ENCODE peak calls at places on chromosomes 6 and 20, in five cellular contexts. B is prostate gland; G is stimulated activated CD4-positive, alpha-beta T cell treated with anti-CD3 and anti-CD28 coated beads, Interleukin-1b, Interleukin-23, amount 100 ng/mL, for 24 hours; I is HT1080; W is aorta. P is an unnamed sample.

GRCh38 chr20:4736875-4737274 is 15.2 kb downstream of the PRND start:
- DNase-seq in I (no peak), B (no peak), W (no peak), G (no peak), P (no peak)

GRCh38 chr20:41329435-41330342 is 10.9 kb upstream of the LPIN3 start:
- DNase-seq in B (peak; percentile 33), W (peak; percentile 93), G (peak; percentile 43), I (peak; percentile 99), P (peak; percentile 98)

GRCh38 chr6:35312076-35312762 is 14.6 kb downstream of the DEF6 start:
- DNase-seq in B (no peak), I (no peak), G (no peak), W (no peak), P (no peak)

GRCh38 chr6:114087496-114087895 is 116.5 kb upstream of the HDAC2 start:
- DNase-seq in B (no peak), W (no peak), G (no peak), I (peak; percentile 19), P (no peak)

GRCh38 chr6:6285679-6286078 is 34.8 kb downstream of the F13A1 start:
- DNase-seq in I (no peak), G (no peak), B (no peak), W (no peak), P (no peak)

GRCh38 chr6:18166314-18167007 is 11.2 kb downstream of the KDM1B start:
- DNase-seq in B (no peak), W (no peak), I (no peak), G (no peak), P (no peak)

GRCh38 chr20:1657556-1658334 is at the start of gene SIRPG:
- DNase-seq in G (no peak), W (no peak), B (no peak), I (no peak), P (no peak)

GRCh38 chr6:146339716-146340115 is 203.9 kb upstream of the RAB32 start:
- DNase-seq in B (no peak), I (peak; percentile 40), W (no peak), G (no peak), P (no peak)

GRCh38 chr6:140436023-140436811 is 1061.8 kb upstream of the CITED2 start:
- DNase-seq in W (no peak), B (no peak), G (no peak), I (no peak), P (peak; percentile 67)

GRCh38 chr20:63461364-63461763 is 11.1 kb downstream of the KCNQ2 start:
- DNase-seq in B (no peak), W (no peak), I (no peak), G (no peak), P (no peak)

GRCh38 chr6:132072831-132073230 is 121.7 kb upstream of the CCN2 start:
- DNase-seq in B (no peak), I (no peak), W (no peak), G (no peak), P (no peak)

GRCh38 chr6:129908858-129909257 is 47.7 kb upstream of the TMEM244 start:
- DNase-seq in W (no peak), B (no peak), I (no peak), G (no peak), P (no peak)

GRCh38 chr6:111088668-111089003 is 1.3 kb downstream of the SLC16A10 start:
- DNase-seq in G (no peak), I (no peak), W (no peak), B (no peak), P (no peak)

GRCh38 chr6:129112591-129112990 is 229.7 kb downstream of the LAMA2 start:
- DNase-seq in G (no peak), W (no peak), I (no peak), B (no peak), P (no peak)

GRCh38 chr20:21613512-21613911 is 92.0 kb upstream of the PAX1 start:
- DNase-seq in B (no peak), G (no peak), W (no peak), I (peak; percentile 29), P (no peak)

P was measured in GM04504.